ENCODE peak calls at places on chromosomes 5 and 9, in five cellular contexts. T is osteoblast, N is right atrium auricular region, M is AG04450, C is lower lobe of right lung. I is an unnamed sample. For H3K27me3, the result is how much of the 10 kb centered on the place peaks cover.

GRCh38 chr5:31811210-31811609 is 172.3 kb downstream of the PDZD2 start:
- DNase-seq in T (peak), N (no peak), M (peak), C (no peak), I (peak)

GRCh38 chr9:68643901-68644809 is 60.9 kb upstream of the PIP5K1B start:
- DNase-seq in T (no peak), N (no peak), M (no peak), C (no peak), I (no peak)

GRCh38 chr9:88991066-88992030 is at the start of gene S1PR3:
- DNase-seq in T (peak), N (peak), M (no peak), C (peak), I (peak)

GRCh38 chr9:80648336-80648735 is 1041.0 kb downstream of the TLE1 start:
- DNase-seq in T (peak), N (no peak), M (peak), C (no peak), I (peak)

GRCh38 chr5:159894149-159894720 is 22.0 kb upstream of the ADRA1B start:
- DNase-seq in T (no peak), N (no peak), M (peak), C (no peak), I (peak)

GRCh38 chr9:16213781-16214515 is 656.5 kb downstream of the BNC2 start:
- DNase-seq in T (peak), N (peak), M (peak), C (no peak), I (peak)

GRCh38 chr5:33537240-33537639 is 96.5 kb downstream of the TARS1 start:
- DNase-seq in T (no peak), N (no peak), M (no peak), C (no peak), I (no peak)

GRCh38 chr5:100905259-100905914 is 2.3 kb upstream of the ST8SIA4 start:
- DNase-seq in T (no peak), N (no peak), M (no peak), C (no peak), I (no peak)

GRCh38 chr5:125277494-125278154 is 531.2 kb upstream of the ZNF608 start:
- DNase-seq in T (peak), N (no peak), M (peak), C (no peak), I (peak)

GRCh38 chr9:35395076-35395675 is 94.7 kb upstream of the RUSC2 start:
- DNase-seq in T (no peak), N (no peak), M (no peak), C (no peak), I (no peak)

GRCh38 chr5:44821164-44821563 is 12.4 kb downstream of the MRPS30 start:
- DNase-seq in T (no peak), N (no peak), M (no peak), C (no peak), I (peak)

GRCh38 chr9:9389904-9390303 is 1222.9 kb downstream of the PTPRD start:
- DNase-seq in T (no peak), N (no peak), M (no peak), C (no peak), I (no peak)

GRCh38 chr5:77010281-77010680 is 19.9 kb upstream of the AGGF1 start:
- DNase-seq in T (no peak), N (no peak), M (no peak), C (no peak), I (no peak)

GRCh38 chr5:133297293-133297692 is 245.5 kb downstream of the HSPA4 start:
- DNase-seq in T (no peak), N (no peak), M (no peak), C (no peak), I (no peak)

GRCh38 chr5:133296624-133297023 is 244.8 kb downstream of the HSPA4 start:
- DNase-seq in T (no peak), N (no peak), M (no peak), C (no peak), I (no peak)

GRCh38 chr5:133293953-133294352 is 242.1 kb downstream of the HSPA4 start:
- DNase-seq in T (no peak), N (no peak), M (no peak), C (no peak), I (no peak)

GRCh38 chr5:133294380-133294779 is 242.6 kb downstream of the HSPA4 start:
- DNase-seq in T (no peak), N (no peak), M (no peak), C (no peak), I (no peak)

GRCh38 chr5:133295520-133295919 is 243.7 kb downstream of the HSPA4 start:
- DNase-seq in T (no peak), N (no peak), M (no peak), C (no peak), I (no peak)
- H3K27me3 ChIP-seq in T (under half), N (under half), M (under half), C (under half), I (half or more)

GRCh38 chr9:72935595-72935994 is 17.3 kb downstream of the ALDH1A1 start:
- DNase-seq in T (no peak), N (no peak), M (no peak), C (no peak), I (no peak)

GRCh38 chr9:72931897-72932296 is 21.0 kb downstream of the ALDH1A1 start:
- DNase-seq in T (no peak), N (no peak), M (no peak), C (no peak), I (no peak)

GRCh38 chr9:72936266-72936665 is 16.6 kb downstream of the ALDH1A1 start:
- DNase-seq in T (no peak), N (no peak), M (no peak), C (no peak), I (no peak)

GRCh38 chr9:72932669-72933068 is 20.2 kb downstream of the ALDH1A1 start:
- DNase-seq in T (no peak), N (no peak), M (no peak), C (no peak), I (peak)

GRCh38 chr9:72933730-72934665 is 18.9 kb downstream of the ALDH1A1 start:
- DNase-seq in T (no peak), N (no peak), M (no peak), C (no peak), I (no peak)
- H3K4me3 ChIP-seq in T (no peak), N (no peak), M (no peak), C (no peak), I (no peak)

DNA sequence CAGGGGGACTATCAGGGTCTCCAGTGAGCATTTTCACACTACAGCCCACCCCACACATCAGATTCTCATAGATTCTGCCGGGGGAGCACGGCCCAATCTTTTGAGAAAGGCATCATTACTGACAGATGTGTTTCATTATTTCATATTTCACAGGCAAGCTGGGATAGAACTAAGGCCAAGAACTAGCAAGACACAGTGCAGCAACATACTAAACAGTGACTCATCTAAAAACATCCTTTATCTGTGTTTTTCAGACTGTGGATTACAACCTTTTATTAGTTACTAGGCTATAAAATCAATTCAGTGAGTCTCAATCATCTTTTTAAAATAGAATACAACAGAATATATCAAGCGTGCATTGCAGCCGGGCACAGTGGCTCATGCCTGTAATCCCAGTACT is 59.8 kb downstream of the CPLANE1 start:
- DNase-seq in T (no peak), N (no peak), M (no peak), C (no peak), I (peak)
- H3K27me3 ChIP-seq in T (under half), N (under half), M (under half), C (under half), I (under half)

DNA sequence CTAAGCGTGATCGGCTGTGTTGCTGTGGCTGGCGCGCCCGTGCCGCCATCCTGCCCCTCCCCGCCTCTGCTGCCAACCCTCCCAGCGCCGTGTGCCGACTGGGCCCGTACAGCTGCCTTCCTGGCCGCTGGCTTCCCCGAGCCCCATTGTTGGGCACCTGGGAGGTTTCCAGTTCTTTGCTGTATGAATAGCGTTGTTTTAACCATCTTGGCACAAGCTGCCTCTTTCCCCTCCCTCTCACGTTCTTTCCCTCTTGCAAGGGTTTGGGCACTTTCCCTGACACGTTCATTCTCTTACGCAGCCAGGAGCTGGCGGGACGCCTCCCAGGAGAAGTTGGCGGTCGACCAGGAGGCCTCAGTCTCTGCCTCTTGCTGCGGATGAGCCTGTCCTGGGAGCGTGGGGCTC is 43.1 kb upstream of the RXRA start:
- DNase-seq in T (peak), N (peak), M (peak), C (no peak), I (no peak)
- H3K4me3 ChIP-seq in T (no peak), N (no peak), M (no peak), C (no peak), I (no peak)

GRCh38 chr9:109538346-109538745 is 40.2 kb upstream of the PTPN3 start:
- DNase-seq in T (no peak), N (no peak), M (no peak), C (no peak), I (no peak)
- H3K27me3 ChIP-seq in T (under half), N (under half), M (under half), C (under half), I (under half)

DNA sequence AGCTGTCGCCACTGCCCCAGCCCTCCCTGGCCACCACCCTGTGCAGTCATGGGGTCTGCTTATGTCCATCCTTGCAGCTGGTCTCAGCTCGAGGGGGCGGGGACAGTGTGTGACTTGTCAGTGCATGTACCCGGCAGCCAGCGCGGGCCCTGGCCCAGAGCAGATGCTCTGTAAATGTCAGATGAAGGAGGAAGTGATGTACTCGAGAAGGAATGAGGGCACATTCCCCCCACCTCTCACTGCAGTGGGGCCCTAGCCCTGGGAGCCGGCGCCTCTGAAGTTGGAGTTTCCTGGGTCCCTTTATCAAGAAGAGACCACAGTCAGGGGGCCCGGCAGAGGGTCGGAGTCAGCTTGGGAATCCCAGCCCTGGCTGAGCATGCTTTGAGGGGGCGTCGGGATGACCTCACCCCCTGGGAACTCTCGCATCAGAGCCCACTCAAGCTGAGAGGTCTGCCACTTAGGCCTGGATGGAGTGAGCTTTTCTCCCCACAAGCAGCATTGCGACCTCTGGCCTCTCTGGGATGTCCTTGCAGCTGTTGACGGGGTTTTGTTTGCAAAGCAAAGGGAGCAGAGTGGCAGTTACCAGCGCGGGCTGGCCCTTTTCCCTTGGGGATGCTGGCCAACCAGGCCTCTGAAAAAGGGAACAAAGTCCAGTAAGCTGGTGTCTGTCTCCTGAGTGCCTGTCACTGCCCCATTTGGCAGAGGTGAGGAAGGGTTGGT is 19.0 kb downstream of the NEURL1B start:
- DNase-seq in T (peak), N (peak), M (peak), C (peak), I (peak)
- H3K4me3 ChIP-seq in T (peak), N (no peak), M (peak), C (no peak), I (no peak)